ENCODE peak calls at places on chromosome 5, in four cellular contexts. N, T, M and R are unnamed samples.

GRCh38 chr5:155728146-155728856 is 598.7 kb upstream of the SGCD start:
- DNase-seq in N (no peak), T (no peak), M (no peak), R (no peak)

GRCh38 chr5:133449181-133449580 is 163.2 kb downstream of the FSTL4 start:
- DNase-seq in N (no peak), T (no peak), M (no peak), R (no peak)

GRCh38 chr5:1010641-1011046 is 2.0 kb downstream of the NKD2 start:
- DNase-seq in N (no peak), T (no peak), M (peak), R (no peak)

GRCh38 chr5:177426566-177427210 is at the start of gene GRK6:
- DNase-seq in N (peak), T (no peak), M (peak), R (no peak)

GRCh38 chr5:37043693-37044092 is 167.1 kb downstream of the NIPBL start:
- DNase-seq in N (peak), T (no peak), M (no peak), R (no peak)

GRCh38 chr5:139878093-139878492 is 82.5 kb downstream of the PSD2 start:
- DNase-seq in N (peak), T (no peak), M (no peak), R (no peak)

GRCh38 chr5:142324377-142324870 is 397 bp downstream of the SPRY4 start:
- DNase-seq in N (no peak), T (no peak), M (peak), R (no peak)

GRCh38 chr5:179912951-179913350 is 5.3 kb upstream of the TBC1D9B start:
- DNase-seq in N (no peak), T (no peak), M (no peak), R (no peak)